ENCODE peak calls at places on chromosome 16, in four cellular contexts. T is GM20000; K is NB4; I is effector memory CD8-positive, alpha-beta T cell. R is an unnamed sample.

GRCh38 chr16:8740775-8741355 is 56.6 kb downstream of the TMEM186 start:
- DNase-seq in T (no peak), K (no peak), I (no peak), R (no peak)

GRCh38 chr16:47983999-47984580 is 171.7 kb downstream of the ABCC12 start:
- DNase-seq in T (no peak), K (no peak), I (no peak), R (no peak)

GRCh38 chr16:20984019-20984418 is 83.4 kb downstream of the LYRM1 start:
- DNase-seq in T (no peak), K (no peak), I (no peak), R (no peak)

GRCh38 chr16:79601092-79601977 is 798 bp upstream of the MAF start:
- DNase-seq in T (no peak), K (no peak), I (no peak), R (peak; percentile 41)

GRCh38 chr16:3022697-3023414 is 886 bp downstream of the HCFC1R1 start:
- DNase-seq in T (no peak), K (peak; percentile 69), I (no peak), R (no peak)

GRCh38 chr16:56950881-56951771 is 10.6 kb upstream of the CETP start:
- DNase-seq in T (peak; percentile 71), K (peak; percentile 95), I (peak; percentile 35), R (no peak)

GRCh38 chr16:2008631-2009301 is 855 bp downstream of the ZNF598 start:
- DNase-seq in T (peak; percentile 56), K (peak; percentile 68), I (no peak), R (no peak)

GRCh38 chr16:76535-77272 is 1.3 kb upstream of the MPG start:
- DNase-seq in T (peak; percentile 71), K (peak; percentile 74), I (no peak), R (peak; percentile 64)

GRCh38 chr16:12833939-12834338 is 30.3 kb upstream of the CPPED1 start:
- DNase-seq in T (no peak), K (no peak), I (no peak), R (peak; percentile 53)

GRCh38 chr16:28977703-28978641 is 3.4 kb downstream of the SPNS1 start:
- DNase-seq in T (peak; percentile 51), K (no peak), I (no peak), R (peak; percentile 35)

GRCh38 chr16:66141885-66142284 is 224.6 kb upstream of the CDH5 start:
- DNase-seq in T (no peak), K (no peak), I (no peak), R (no peak)

GRCh38 chr16:21001262-21001661 is 100.7 kb downstream of the LYRM1 start:
- DNase-seq in T (peak; percentile 40), K (peak; percentile 55), I (no peak), R (no peak)

GRCh38 chr16:78292726-78293380 is 193.4 kb downstream of the WWOX start:
- DNase-seq in T (no peak), K (no peak), I (no peak), R (no peak)

GRCh38 chr16:23432176-23433128 is 20.5 kb downstream of the COG7 start:
- DNase-seq in T (no peak), K (no peak), I (no peak), R (no peak)

GRCh38 chr16:75491876-75492275 is 3.4 kb downstream of the CHST6 start:
- DNase-seq in T (no peak), K (no peak), I (no peak), R (peak; percentile 43)

GRCh38 chr16:3999479-3999868 is 116.8 kb downstream of the ADCY9 start:
- DNase-seq in T (no peak), K (no peak), I (no peak), R (no peak)

GRCh38 chr16:70162041-70162451 is 11.5 kb upstream of the CLEC18C start:
- DNase-seq in T (no peak), K (peak; percentile 34), I (no peak), R (peak; percentile 70)

GRCh38 chr16:64445245-64445644 is 676.6 kb downstream of the CDH11 start:
- DNase-seq in T (no peak), K (no peak), I (no peak), R (no peak)

GRCh38 chr16:8907096-8907495 is 24.9 kb downstream of the LITAFD start:
- DNase-seq in T (no peak), K (no peak), I (no peak), R (no peak)

GRCh38 chr16:86387461-86388440 is 122.6 kb upstream of the FOXF1 start:
- DNase-seq in T (no peak), K (peak; percentile 90), I (no peak), R (peak; percentile 82)

GRCh38 chr16:82655315-82655714 is 28.5 kb downstream of the CDH13 start:
- DNase-seq in T (peak; percentile 43), K (peak; percentile 48), I (peak; percentile 76), R (no peak)

GRCh38 chr16:5604770-5605169 is 507.2 kb upstream of the EEF2KMT start:
- DNase-seq in T (peak; percentile 9), K (peak; percentile 63), I (no peak), R (no peak)

GRCh38 chr16:86317617-86318021 is 192.7 kb upstream of the FOXF1 start:
- DNase-seq in T (no peak), K (no peak), I (no peak), R (no peak)

GRCh38 chr16:16033208-16033717 is 83.8 kb downstream of the ABCC1 start:
- DNase-seq in T (peak; percentile 45), K (peak; percentile 68), I (peak; percentile 44), R (no peak)

GRCh38 chr16:74500907-74501306 is 79.6 kb upstream of the CLEC18B start:
- DNase-seq in T (no peak), K (no peak), I (no peak), R (no peak)

GRCh38 chr16:84458606-84459516 is 45.6 kb downstream of the MEAK7 start:
- DNase-seq in T (no peak), K (no peak), I (no peak), R (no peak)

GRCh38 chr16:66701516-66701915 is 5.0 kb upstream of the CMTM4 start:
- DNase-seq in T (no peak), K (no peak), I (no peak), R (no peak)

GRCh38 chr16:85347213-85347591 is 234.9 kb upstream of the CIBAR2 start:
- DNase-seq in T (no peak), K (peak; percentile 81), I (no peak), R (no peak)

GRCh38 chr16:49463529-49463928 is 89.9 kb downstream of the C16orf78 start:
- DNase-seq in T (peak; percentile 85), K (peak; percentile 36), I (peak; percentile 64), R (no peak)

GRCh38 chr16:75566889-75567255 is 693 bp downstream of the GABARAPL2 start:
- DNase-seq in T (peak; percentile 19), K (peak; percentile 35), I (peak; percentile 22), R (peak; percentile 12)

GRCh38 chr16:75379911-75380847 is 53.1 kb downstream of the CFDP1 start:
- DNase-seq in T (peak; percentile 67), K (peak; percentile 84), I (peak; percentile 3), R (no peak)

GRCh38 chr16:87931504-87931903 is 4.8 kb downstream of the CA5A start:
- DNase-seq in T (no peak), K (peak; percentile 89), I (no peak), R (no peak)

GRCh38 chr16:67528870-67529638 is 425 bp downstream of the RIPOR1 start:
- DNase-seq in T (peak; percentile 64), K (peak; percentile 70), I (no peak), R (peak; percentile 63)

GRCh38 chr16:50273888-50274770 is 7.8 kb downstream of the ADCY7 start:
- DNase-seq in T (peak; percentile 85), K (peak; percentile 94), I (peak; percentile 51), R (no peak)

GRCh38 chr16:57834936-57835335 is 32.6 kb upstream of the KIFC3 start:
- DNase-seq in T (no peak), K (no peak), I (no peak), R (peak; percentile 88)